ENCODE peak calls at places on chromosomes 2 and 18, in ten cellular contexts. P is heart right ventricle, W is Caco-2, U is cardiac muscle cell, X is gastrocnemius medialis, V is GM23338, F is bronchial epithelial cell, T is A549, O is left lung, Z is lower lobe of right lung. S is an unnamed sample.

GRCh38 chr2:27241761-27242613 is 20.9 kb downstream of the SLC30A3 start:
- DNase-seq in V (no peak), F (no peak), T (no peak), U (no peak), X (no peak), W (no peak), O (no peak), P (no peak), Z (no peak), S (no peak)

GRCh38 chr2:234672498-234673150 is 175.7 kb upstream of the ARL4C start:
- DNase-seq in W (no peak), Z (no peak), V (no peak), U (no peak), O (no peak), P (no peak), T (no peak), F (no peak), X (no peak), S (no peak)

GRCh38 chr2:145284551-145284950 is 764.6 kb upstream of the ZEB2 start:
- DNase-seq in T (no peak), V (no peak), X (no peak), U (no peak), P (no peak), O (no peak), Z (no peak), W (no peak), F (no peak), S (peak; percentile 35)

GRCh38 chr2:151946856-151947523 is 118.8 kb upstream of the ARL5A start:
- DNase-seq in W (no peak), X (no peak), T (peak; percentile 35), U (peak; percentile 68), F (peak; percentile 32), Z (no peak), P (no peak), V (peak; percentile 95), O (no peak), S (peak; percentile 28)

GRCh38 chr2:61415265-61415664 is 55.6 kb downstream of the USP34 start:
- DNase-seq in P (no peak), O (no peak), T (no peak), F (no peak), V (no peak), W (no peak), Z (no peak), U (no peak), X (no peak), S (no peak)

GRCh38 chr2:201831469-201831868 is 25.1 kb downstream of the CDK15 start:
- DNase-seq in Z (no peak), T (no peak), X (no peak), V (no peak), F (no peak), U (no peak), W (no peak), O (no peak), P (no peak), S (peak; percentile 37)

GRCh38 chr2:10780491-10780820 is 32.1 kb downstream of the PDIA6 start:
- DNase-seq in P (no peak), W (no peak), X (no peak), Z (no peak), T (no peak), V (no peak), O (no peak), F (no peak), U (no peak), S (no peak)

GRCh38 chr18:57581301-57581934 is 5.1 kb downstream of the FECH start:
- DNase-seq in F (no peak), Z (no peak), P (no peak), W (no peak), O (no peak), V (no peak), X (no peak), T (no peak), U (no peak), S (no peak)

GRCh38 chr2:40448476-40449079 is 3.3 kb downstream of the SLC8A1 start:
- DNase-seq in X (no peak), V (peak; percentile 77), F (peak; percentile 37), Z (no peak), T (peak; percentile 64), P (no peak), W (no peak), U (peak; percentile 57), O (no peak), S (peak; percentile 59)

DNA sequence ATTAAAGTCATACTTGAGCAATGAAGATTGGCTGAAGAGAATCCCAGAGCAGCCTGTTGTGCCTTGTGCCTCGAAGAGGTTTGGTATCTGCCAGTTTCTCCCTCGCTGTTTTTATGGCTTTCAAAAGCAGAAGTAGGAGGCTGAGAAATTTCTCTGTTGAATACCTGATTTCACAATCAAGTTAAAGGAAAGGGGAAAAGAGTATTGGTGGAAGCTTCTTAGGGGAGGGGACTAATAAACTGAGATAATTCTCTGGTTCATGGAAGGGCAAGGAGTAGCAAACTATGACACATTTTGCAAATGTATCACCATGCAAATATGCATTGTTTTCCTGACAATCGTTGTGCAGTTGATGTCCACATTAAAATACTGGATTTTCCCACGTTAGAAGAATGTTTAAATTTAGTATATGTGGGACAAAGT is at the start of gene IL1B:
- DNase-seq in F (peak; percentile 95), P (no peak), W (no peak), X (no peak), U (no peak), O (no peak), T (peak; percentile 16), Z (no peak), V (no peak), S (peak; percentile 84)
- H3K4me3 ChIP-seq in F (peak within 1 kb of the TSS; percentile 47), P (peak within 1 kb of the TSS; percentile 41), W (no peak within 1 kb of the TSS), X (no peak within 1 kb of the TSS), U (no peak within 1 kb of the TSS), O (peak within 1 kb of the TSS; percentile 42), T (no peak within 1 kb of the TSS), Z (peak within 1 kb of the TSS; percentile 39), V (no peak within 1 kb of the TSS), S (no peak within 1 kb of the TSS)

DNA sequence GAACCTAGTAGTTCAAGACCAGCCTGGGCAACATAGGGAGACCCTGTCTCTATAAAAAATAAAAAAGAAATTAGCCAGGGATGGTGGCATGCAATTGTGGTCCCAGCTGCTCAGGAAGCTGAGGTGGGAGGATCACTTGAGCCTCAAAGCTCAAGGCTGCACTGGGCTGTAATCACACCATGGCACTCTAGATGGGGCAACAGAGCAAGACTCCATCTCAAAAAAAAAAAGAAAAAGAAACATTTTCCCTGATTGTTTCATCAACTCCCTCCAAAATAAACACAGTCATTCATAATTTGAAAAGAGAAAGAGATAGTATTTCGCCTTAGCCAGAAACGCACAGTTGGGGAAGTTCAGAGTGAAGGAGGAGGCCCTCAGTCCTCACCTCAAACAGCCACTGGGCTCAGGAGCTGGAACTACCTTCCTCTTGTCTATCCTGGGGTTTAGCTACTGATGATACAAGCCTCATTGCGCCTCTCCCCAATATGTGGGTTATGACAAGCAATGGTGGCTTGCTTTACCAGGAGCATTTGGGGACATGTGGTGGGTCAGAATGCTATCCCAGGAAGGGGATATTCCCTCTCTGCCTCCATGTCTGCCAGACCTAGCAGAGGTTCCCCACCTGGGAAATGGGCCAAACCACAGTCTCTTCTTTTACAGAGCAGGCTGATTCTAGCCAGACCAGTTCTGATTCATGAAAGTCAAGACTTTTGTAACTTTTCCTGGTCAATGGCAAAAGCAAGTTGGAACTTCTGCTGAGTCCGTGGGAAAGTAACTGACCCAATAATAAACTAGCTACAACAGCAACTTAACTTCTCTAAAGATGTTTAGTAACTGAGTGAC is 22.2 kb upstream of the TMEM87B start:
- DNase-seq in W (no peak), U (no peak), T (no peak), V (no peak), O (no peak), Z (no peak), P (no peak), X (peak; percentile 27), F (peak; percentile 95), S (peak; percentile 91)
- TF ChIP-seq CTCF in W (no peak), U (peak; percentile 39), T (no peak), V (no peak), O (no peak), Z (no peak), P (no peak), X (no peak), F (peak; percentile 7), S (peak; percentile 20)

DNA sequence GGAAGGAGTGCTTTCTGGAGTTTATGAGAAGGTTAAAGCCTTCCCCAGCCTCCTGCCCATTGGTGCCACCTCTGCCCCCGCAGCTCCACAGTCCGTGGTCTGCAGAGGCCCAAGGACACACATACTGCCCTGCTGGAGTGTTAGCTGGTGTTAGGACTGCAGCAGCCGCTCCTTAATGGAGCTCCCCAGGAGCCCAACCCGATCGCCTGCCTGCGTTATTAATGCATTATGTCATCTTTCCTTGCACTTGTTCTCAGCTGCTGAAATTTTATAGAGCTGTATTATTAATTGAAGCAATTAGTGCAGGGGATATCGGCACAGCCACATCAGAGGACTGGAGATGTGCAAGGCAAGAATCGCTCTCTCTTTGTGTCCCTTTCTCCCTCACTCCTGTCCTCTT is 94.3 kb upstream of the STPG4 start:
- DNase-seq in U (no peak), Z (no peak), W (no peak), T (no peak), F (no peak), O (no peak), P (no peak), V (no peak), X (no peak), S (no peak)
- H3K4me3 ChIP-seq in U (no peak overlapping the region), Z (no peak overlapping the region), W (no peak overlapping the region), T (no peak overlapping the region), F (no peak overlapping the region), O (no peak overlapping the region), P (no peak overlapping the region), V (no peak overlapping the region), X (no peak overlapping the region), S (no peak overlapping the region)

GRCh38 chr2:217870528-217871011 is 132.2 kb downstream of the TNS1 start:
- DNase-seq in U (no peak), T (no peak), P (no peak), X (peak; percentile 72), O (no peak), W (no peak), Z (no peak), V (no peak), F (no peak), S (no peak)

GRCh38 chr2:217875138-217875537 is 127.7 kb downstream of the TNS1 start:
- DNase-seq in P (no peak), U (no peak), W (no peak), Z (no peak), O (no peak), X (no peak), F (no peak), V (no peak), T (no peak), S (no peak)

GRCh38 chr2:217872319-217872718 is 130.5 kb downstream of the TNS1 start:
- DNase-seq in F (no peak), T (no peak), O (no peak), P (no peak), Z (no peak), W (no peak), X (no peak), V (no peak), U (no peak), S (no peak)

GRCh38 chr2:217875556-217876252 is 127.1 kb downstream of the TNS1 start:
- DNase-seq in U (no peak), O (no peak), W (no peak), F (no peak), Z (no peak), V (no peak), T (no peak), X (no peak), P (no peak), S (no peak)

DNA sequence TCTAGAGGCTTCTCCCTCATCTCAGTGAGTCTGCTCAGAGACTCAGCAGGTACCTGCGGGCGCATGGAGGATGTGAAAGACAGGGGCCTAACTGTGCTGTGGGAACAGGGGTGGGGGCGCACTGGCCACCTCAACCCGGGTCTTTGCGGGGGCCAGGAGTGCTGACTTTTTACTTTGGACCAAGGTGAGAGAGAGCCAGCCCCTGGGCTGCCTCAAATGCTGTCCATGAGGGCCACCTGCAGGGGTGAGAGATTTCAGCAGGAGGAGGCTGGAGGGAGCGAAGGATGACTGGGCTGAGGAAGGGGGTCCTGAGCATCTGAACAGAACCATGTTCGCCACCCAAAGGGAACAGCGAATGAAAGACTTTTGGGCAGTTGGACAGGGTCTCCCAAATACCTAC is 129.4 kb downstream of the TNS1 start:
- DNase-seq in V (peak; percentile 28), T (no peak), F (no peak), X (no peak), P (no peak), Z (no peak), O (no peak), U (no peak), W (no peak), S (no peak)
- TF ChIP-seq CTCF in V (peak; percentile 56), T (no peak), F (no peak), X (no peak), P (no peak), Z (no peak), O (no peak), U (no peak), W (no peak), S (no peak)